ENCODE peak calls at places on chromosomes 7 and 10, in seven cellular contexts. Z, H, A, C, X, N and R are unnamed samples.

GRCh38 chr7:76326646-76327233 is 24.3 kb downstream of the HSPB1 start:
- DNase-seq in A (no peak), C (no peak), X (no peak), N (no peak), Z (no peak), H (peak; percentile 80), R (no peak)

GRCh38 chr10:12412671-12413368 is 63.5 kb downstream of the CAMK1D start:
- DNase-seq in N (no peak), H (no peak), A (peak; percentile 75), X (no peak), C (no peak), Z (no peak), R (no peak)

GRCh38 chr7:95469850-95470249 is 15.9 kb upstream of the ASB4 start:
- DNase-seq in H (no peak), N (no peak), A (no peak), X (no peak), Z (no peak), C (no peak), R (no peak)

GRCh38 chr7:131623154-131623553 is 66.7 kb upstream of the PODXL start:
- DNase-seq in A (no peak), Z (no peak), N (no peak), X (no peak), C (no peak), H (peak; percentile 78), R (no peak)

GRCh38 chr7:146539836-146540235 is 423.2 kb downstream of the CNTNAP2 start:
- DNase-seq in A (no peak), C (no peak), Z (no peak), X (no peak), H (no peak), N (peak; percentile 6), R (no peak)

GRCh38 chr10:106278385-106278784 is 886.1 kb downstream of the SORCS1 start:
- DNase-seq in A (no peak), N (no peak), Z (no peak), H (peak; percentile 31), C (no peak), X (no peak), R (no peak)

GRCh38 chr10:106395061-106395749 is 769.3 kb downstream of the SORCS1 start:
- DNase-seq in H (no peak), N (no peak), C (no peak), Z (peak; percentile 12), A (no peak), X (no peak), R (peak; percentile 42)

GRCh38 chr7:50805425-50806130 is 22.9 kb upstream of the GRB10 start:
- DNase-seq in A (peak; percentile 47), X (no peak), N (peak; percentile 46), H (no peak), C (no peak), Z (peak; percentile 89), R (no peak)

GRCh38 chr7:9600974-9601373 is 1167.6 kb downstream of the NXPH1 start:
- DNase-seq in C (no peak), N (no peak), X (no peak), H (no peak), Z (no peak), A (no peak), R (peak; percentile 36)